ENCODE peak calls at places on chromosome 1, in five cellular contexts. Y is NCI-H1092 treated with DMSO at 0.1 percent for 48 hours; M is neuronal stem cell; Q is stimulated activated CD8-positive, alpha-beta memory T cell treated with anti-CD3 and anti-CD28 coated beads, Interleukin-12 subunit alpha, Interleukin-12 subunit beta, amount 100 ng/mL, for 1 hour; P is foreskin fibroblast. I is an unnamed sample.

GRCh38 chr1:59502009-59502691 is 205.3 kb downstream of the FGGY start:
- DNase-seq in Y (no peak), M (no peak), Q (no peak), P (peak), I (no peak)

GRCh38 chr1:32066489-32066873 is 6.3 kb upstream of the TMEM39B start:
- DNase-seq in Y (peak), M (no peak), Q (no peak), P (peak), I (peak)

GRCh38 chr1:45410850-45411509 is 70.7 kb upstream of the MUTYH start:
- DNase-seq in Y (no peak), M (no peak), Q (no peak), P (peak), I (no peak)

GRCh38 chr1:30023300-30024022 is 699.9 kb downstream of the MATN1 start:
- DNase-seq in Y (no peak), M (no peak), Q (no peak), P (no peak), I (no peak)

GRCh38 chr1:12358499-12358898 is 128.7 kb downstream of the VPS13D start:
- DNase-seq in Y (no peak), M (no peak), Q (no peak), P (no peak), I (no peak)

GRCh38 chr1:20279507-20279906 is 11.2 kb upstream of the VWA5B1 start:
- DNase-seq in Y (no peak), M (no peak), Q (no peak), P (peak), I (peak)

GRCh38 chr1:21355956-21356355 is 65.7 kb upstream of the ECE1 start:
- DNase-seq in Y (no peak), M (no peak), Q (no peak), P (no peak), I (no peak)

GRCh38 chr1:2470290-2471158 is 5.6 kb upstream of the PLCH2 start:
- DNase-seq in Y (no peak), M (no peak), Q (no peak), P (no peak), I (no peak)

GRCh38 chr1:195105281-195105680 is 1503.0 kb downstream of the KCNT2 start:
- DNase-seq in Y (no peak), M (no peak), Q (no peak), P (no peak), I (no peak)

GRCh38 chr1:101820080-101820479 is 176.6 kb downstream of the OLFM3 start:
- DNase-seq in Y (peak), M (peak), Q (no peak), P (peak), I (peak)

GRCh38 chr1:58443986-58444603 is 102.4 kb downstream of the OMA1 start:
- DNase-seq in Y (no peak), M (no peak), Q (no peak), P (peak), I (no peak)

GRCh38 chr1:10510520-10511493 is 36.1 kb downstream of the PEX14 start:
- DNase-seq in Y (no peak), M (no peak), Q (peak), P (peak), I (peak)

GRCh38 chr1:224565186-224565585 is 50.9 kb upstream of the CNIH3 start:
- DNase-seq in Y (no peak), M (no peak), Q (no peak), P (peak), I (peak)

GRCh38 chr1:118077331-118078055 is 107.5 kb downstream of the SPAG17 start:
- DNase-seq in Y (peak), M (peak), Q (no peak), P (peak), I (peak)

GRCh38 chr1:218380125-218380977 is 35.2 kb downstream of the TGFB2 start:
- DNase-seq in Y (no peak), M (no peak), Q (no peak), P (peak), I (peak)

GRCh38 chr1:10444248-10444647 is 5.6 kb upstream of the CORT start:
- DNase-seq in Y (no peak), M (no peak), Q (no peak), P (no peak), I (no peak)

GRCh38 chr1:14365226-14365994 is 233.1 kb upstream of the KAZN start:
- DNase-seq in Y (no peak), M (no peak), Q (no peak), P (peak), I (no peak)

GRCh38 chr1:201946224-201946908 is at the start of gene LMOD1:
- DNase-seq in Y (peak), M (peak), Q (no peak), P (peak), I (peak)

GRCh38 chr1:94792876-94793605 is 27.1 kb upstream of the SLC44A3 start:
- DNase-seq in Y (no peak), M (no peak), Q (no peak), P (peak), I (peak)

GRCh38 chr1:112762541-112763141 is 47.5 kb upstream of the PPM1J start:
- DNase-seq in Y (peak), M (no peak), Q (no peak), P (peak), I (peak)

GRCh38 chr1:10819198-10819901 is 22.9 kb upstream of the CASZ1 start:
- DNase-seq in Y (no peak), M (no peak), Q (no peak), P (no peak), I (no peak)

GRCh38 chr1:204435886-204436271 is 24.3 kb upstream of the PPP1R15B start:
- DNase-seq in Y (no peak), M (no peak), Q (no peak), P (no peak), I (no peak)

GRCh38 chr1:23910553-23911246 is 2.5 kb downstream of the CNR2 start:
- DNase-seq in Y (no peak), M (no peak), Q (no peak), P (no peak), I (no peak)